ENCODE peak calls at places on chromosomes 16 and 17, in four cellular contexts. A is keratinocyte, T is IMR-90, J is K562. F is an unnamed sample.

GRCh38 chr17:8393470-8394231 is 4.0 kb downstream of the RNF222 start:
- DNase-seq in J (no peak), A (no peak), T (peak; percentile 21), F (no peak)

GRCh38 chr17:78615631-78616030 is 38.4 kb upstream of the DNAH17 start:
- DNase-seq in A (no peak), J (no peak), T (no peak), F (no peak)

GRCh38 chr16:55476625-55477533 is 2.1 kb upstream of the MMP2 start:
- DNase-seq in A (no peak), T (no peak), J (no peak), F (no peak)

GRCh38 chr17:17170346-17170976 is 35.7 kb downstream of the PLD6 start:
- DNase-seq in A (no peak), T (peak; percentile 21), J (no peak), F (no peak)

GRCh38 chr17:49439673-49440571 is 25.2 kb upstream of the PHB1 start:
- DNase-seq in A (no peak), J (no peak), T (peak; percentile 37), F (no peak)

GRCh38 chr17:42111901-42112551 is 488 bp downstream of the DHX58 start:
- DNase-seq in T (peak; percentile 17), J (no peak), A (no peak), F (peak; percentile 51)

GRCh38 chr16:24984903-24985675 is 30.1 kb downstream of the ARHGAP17 start:
- DNase-seq in A (no peak), J (no peak), T (no peak), F (no peak)

GRCh38 chr16:55645986-55646385 is 9.8 kb upstream of the SLC6A2 start:
- DNase-seq in J (no peak), A (no peak), T (no peak), F (no peak)

GRCh38 chr17:61833536-61834203 is 29.7 kb downstream of the BRIP1 start:
- DNase-seq in A (peak; percentile 58), T (peak; percentile 76), J (no peak), F (peak; percentile 18)

GRCh38 chr16:88337021-88337420 is 45.7 kb upstream of the ZNF469 start:
- DNase-seq in T (peak; percentile 10), J (no peak), A (no peak), F (no peak)

GRCh38 chr17:75941442-75941819 is 589 bp upstream of the FBF1 start:
- DNase-seq in A (no peak), T (no peak), J (no peak), F (no peak)

GRCh38 chr17:43661699-43662431 is at the start of gene MEOX1:
- DNase-seq in A (no peak), J (no peak), T (peak; percentile 82), F (no peak)

GRCh38 chr17:42142371-42142896 is 12.4 kb downstream of the RAB5C start:
- DNase-seq in A (no peak), J (no peak), T (peak; percentile 87), F (no peak)

GRCh38 chr16:2860826-2861567 is 3.0 kb upstream of the PRSS22 start:
- DNase-seq in T (peak; percentile 28), A (no peak), J (peak; percentile 34), F (no peak)

GRCh38 chr16:77169650-77170236 is 21.2 kb upstream of the MON1B start:
- DNase-seq in T (peak; percentile 34), A (no peak), J (peak; percentile 58), F (peak; percentile 36)

GRCh38 chr16:67245189-67245585 is 2.1 kb downstream of the FHOD1 start:
- DNase-seq in T (no peak), J (no peak), A (no peak), F (no peak)

GRCh38 chr16:73000020-73000906 is 47.7 kb downstream of the ZFHX3 start:
- DNase-seq in A (no peak), J (no peak), T (no peak), F (no peak)

GRCh38 chr17:1011760-1012735 is 15.1 kb downstream of the TIMM22 start:
- DNase-seq in A (no peak), T (no peak), J (no peak), F (no peak)

GRCh38 chr16:87635541-87636049 is 33.3 kb downstream of the JPH3 start:
- DNase-seq in T (peak; percentile 19), A (no peak), J (peak; percentile 65), F (peak; percentile 15)

GRCh38 chr16:31331141-31331764 is 23.7 kb upstream of the ITGAX start:
- DNase-seq in J (peak; percentile 5), A (no peak), T (no peak), F (no peak)

GRCh38 chr17:73546770-73547345 is 97.4 kb downstream of the SDK2 start:
- DNase-seq in T (no peak), A (peak; percentile 45), J (peak; percentile 66), F (no peak)

GRCh38 chr17:18206962-18207361 is 18.5 kb upstream of the LLGL1 start:
- DNase-seq in A (no peak), T (no peak), J (no peak), F (no peak)

GRCh38 chr16:85402910-85403692 is 210.0 kb upstream of the GSE1 start:
- DNase-seq in J (peak; percentile 91), T (peak; percentile 77), A (no peak), F (peak; percentile 71)

GRCh38 chr16:67538666-67539101 is 10.1 kb downstream of the RIPOR1 start:
- DNase-seq in J (no peak), A (no peak), T (peak; percentile 56), F (peak; percentile 46)

GRCh38 chr16:57240872-57241271 is 4.2 kb upstream of the ARL2BP start:
- DNase-seq in A (no peak), T (no peak), J (no peak), F (no peak)

GRCh38 chr16:59263980-59264379 is 529.9 kb upstream of the GOT2 start:
- DNase-seq in J (no peak), A (no peak), T (no peak), F (no peak)

GRCh38 chr16:14525021-14525420 is 105.0 kb downstream of the PARN start:
- DNase-seq in T (no peak), J (no peak), A (no peak), F (no peak)

GRCh38 chr16:49382916-49383315 is 9.3 kb downstream of the C16orf78 start:
- DNase-seq in J (peak; percentile 12), A (no peak), T (no peak), F (no peak)

GRCh38 chr16:85276258-85276657 is 164.0 kb upstream of the CIBAR2 start:
- DNase-seq in A (no peak), J (no peak), T (no peak), F (no peak)

GRCh38 chr17:27573971-27574525 is 56.9 kb upstream of the LGALS9 start:
- DNase-seq in J (peak; percentile 85), A (no peak), T (peak; percentile 69), F (no peak)

GRCh38 chr17:59746849-59747445 is 39.5 kb downstream of the VMP1 start:
- DNase-seq in J (peak; percentile 22), T (peak; percentile 71), A (no peak), F (peak; percentile 68)

DNA sequence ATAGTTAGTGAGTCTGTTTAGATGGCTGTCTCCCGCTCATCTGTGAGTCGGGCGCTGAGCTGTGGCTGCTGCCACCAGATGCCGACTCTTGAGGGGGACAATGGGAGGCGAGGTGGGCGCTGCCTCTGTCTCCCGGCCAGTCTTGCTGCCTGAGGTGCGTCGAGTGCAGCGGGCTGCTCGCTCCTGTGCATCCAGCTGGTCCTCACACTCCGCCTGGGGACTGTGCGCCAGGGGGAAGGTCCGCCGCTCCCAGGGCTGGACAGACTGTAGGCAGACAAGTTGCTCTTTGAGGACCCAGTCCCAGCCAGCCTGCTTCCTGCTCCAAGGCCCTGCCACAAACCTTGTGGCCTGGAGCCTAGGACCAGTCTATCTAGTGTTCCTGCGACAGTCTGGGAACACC is 32.4 kb downstream of the STH start:
- DNase-seq in J (no peak), A (no peak), T (no peak), F (no peak)
- H3K36me3 ChIP-seq in J (peaks cover 87% of the 10 kb centered on the region), A (peaks cover 39% of the 10 kb centered on the region), T (peaks cover 63% of the 10 kb centered on the region), F (peaks cover 25% of the 10 kb centered on the region)

GRCh38 chr17:82933006-82933310 is 93.1 kb upstream of the ZNF750 start:
- DNase-seq in J (no peak), A (no peak), T (no peak), F (no peak)
- H3K9me1 ChIP-seq in J (no peaks in the 10 kb centered on the region), A (no peaks in the 10 kb centered on the region), T (peaks cover 6% of the 10 kb centered on the region), F (no peaks in the 10 kb centered on the region)

GRCh38 chr17:2057130-2057713 is 2.3 kb downstream of the HIC1 start:
- DNase-seq in T (no peak), J (no peak), A (no peak), F (no peak)

GRCh38 chr17:2054740-2055493 is at the start of gene HIC1:
- DNase-seq in T (peak; percentile 73), A (no peak), J (peak; percentile 67), F (peak; percentile 75)

GRCh38 chr17:2056221-2057129 is 1.6 kb downstream of the HIC1 start:
- DNase-seq in J (no peak), T (peak; percentile 64), A (no peak), F (peak; percentile 37)

GRCh38 chr17:2054262-2054739 is 602 bp upstream of the HIC1 start:
- DNase-seq in T (peak; percentile 55), A (no peak), J (no peak), F (peak; percentile 58)

DNA sequence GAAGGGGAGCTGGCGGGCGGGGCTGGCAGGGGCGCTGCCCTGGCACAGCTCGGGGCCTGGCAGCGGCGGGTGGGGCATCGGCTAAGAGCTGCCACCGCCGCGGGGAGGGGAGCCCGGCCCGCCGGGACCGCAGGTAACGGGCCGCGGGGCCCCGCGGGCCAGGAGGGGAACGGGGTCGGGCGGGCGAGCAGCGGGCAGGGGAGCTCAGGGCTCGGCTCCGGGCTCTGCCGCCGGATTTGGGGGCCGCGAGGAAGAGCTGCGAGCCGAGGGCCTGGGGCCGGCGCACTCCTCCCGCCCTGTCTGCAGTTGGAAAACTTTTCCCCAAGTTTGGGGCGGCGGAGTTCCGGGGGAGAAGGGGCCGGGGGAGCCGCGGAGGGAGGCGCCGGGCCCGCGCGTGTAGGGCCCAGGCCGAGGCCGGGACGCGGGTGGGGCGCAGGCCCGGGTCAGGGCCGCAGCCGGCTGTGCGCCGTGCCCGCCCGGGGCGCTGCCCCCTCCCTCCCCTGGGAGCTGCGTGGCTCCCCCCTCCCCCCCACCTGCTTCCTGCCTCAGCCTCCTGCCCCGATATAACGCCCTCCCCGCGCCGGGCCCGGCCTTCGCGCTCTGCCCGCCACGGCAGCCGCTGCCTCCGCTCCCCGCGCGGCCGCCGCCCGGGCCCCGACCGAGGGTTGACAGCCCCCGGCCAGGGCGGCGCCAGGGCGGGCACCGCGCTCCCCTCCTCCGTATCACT is 754 bp downstream of the HIC1 start:
- DNase-seq in A (no peak), T (peak; percentile 55), J (no peak), F (no peak)
- H3K36me3 ChIP-seq in A (peaks cover 1% of the 10 kb centered on the region), T (peaks cover 35% of the 10 kb centered on the region), J (no peaks in the 10 kb centered on the region), F (peaks cover 1% of the 10 kb centered on the region)

GRCh38 chr17:34542700-34543336 is 36.6 kb upstream of the TMEM132E start:
- DNase-seq in T (no peak), J (peak; percentile 43), A (no peak), F (peak; percentile 25)
- H3K9me1 ChIP-seq in T (no peaks in the 10 kb centered on the region), J (no peaks in the 10 kb centered on the region), A (no peaks in the 10 kb centered on the region), F (no peaks in the 10 kb centered on the region)

DNA sequence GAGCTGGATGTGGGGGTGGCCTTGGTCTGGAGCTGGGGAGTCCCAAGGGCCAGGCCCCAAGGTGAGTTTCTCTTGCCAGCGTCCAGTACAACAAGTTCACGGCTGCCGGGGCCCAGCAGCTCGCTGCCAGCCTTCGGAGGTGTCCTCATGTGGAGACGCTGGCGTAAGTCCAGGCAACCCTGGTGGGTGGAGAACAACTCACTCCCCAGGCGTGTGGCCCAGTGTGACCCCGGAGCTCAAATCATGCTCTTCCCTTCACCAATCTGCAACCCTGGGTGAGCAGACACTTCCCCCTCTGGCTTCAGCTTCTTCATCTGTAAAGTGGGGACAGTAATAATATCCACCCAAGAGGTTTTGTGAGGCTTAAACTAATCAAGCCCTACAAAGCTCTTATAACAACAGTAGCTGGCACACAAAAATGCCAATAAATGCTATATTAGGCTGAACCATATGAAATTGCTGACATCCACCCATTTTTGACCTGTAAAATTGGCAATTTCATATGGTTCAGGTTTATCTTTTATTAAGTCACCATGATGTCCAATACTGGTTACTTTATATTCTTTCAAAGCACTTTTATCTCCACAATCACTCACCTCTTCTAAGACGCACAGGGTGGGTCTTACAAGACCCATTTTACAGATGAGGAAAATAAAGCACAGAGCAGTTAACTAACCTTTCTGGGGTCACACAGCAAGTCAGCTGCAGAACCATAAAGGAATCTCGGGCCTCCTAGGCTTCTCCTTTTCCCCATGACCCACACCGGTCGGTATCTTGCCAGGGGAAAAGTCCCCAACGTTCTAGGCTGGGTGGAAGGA is 19.7 kb downstream of the DEXI start:
- DNase-seq in A (no peak), J (no peak), T (peak; percentile 58), F (no peak)
- H3K36me3 ChIP-seq in A (no peaks in the 10 kb centered on the region), J (peaks cover 8% of the 10 kb centered on the region), T (peaks cover 20% of the 10 kb centered on the region), F (no peaks in the 10 kb centered on the region)